ENCODE peak calls at places on chromosomes 6 and 20, in six cellular contexts. F, X, R, G, I and Q are unnamed samples.

GRCh38 chr6:145844933-145845531 is 30.4 kb upstream of the FBXO30 start:
- DNase-seq in X (no peak), I (no peak), G (no peak), F (no peak), R (no peak), Q (no peak)

GRCh38 chr20:23125625-23126191 is 39.6 kb upstream of the CD93 start:
- DNase-seq in F (peak; percentile 60), R (no peak), G (no peak), X (no peak), I (no peak), Q (no peak)

GRCh38 chr20:2805682-2806350 is 5.4 kb upstream of the CPXM1 start:
- DNase-seq in R (no peak), X (no peak), F (peak; percentile 29), I (no peak), G (peak; percentile 12), Q (no peak)

GRCh38 chr6:11437824-11438459 is 99.6 kb upstream of the TMEM170B start:
- DNase-seq in X (no peak), I (no peak), R (no peak), F (no peak), G (no peak), Q (no peak)

GRCh38 chr6:127637830-127638229 is 60.9 kb downstream of the C6orf58 start:
- DNase-seq in F (no peak), I (no peak), X (no peak), G (no peak), R (no peak), Q (no peak)

GRCh38 chr20:62685781-62686555 is 22.7 kb upstream of the NTSR1 start:
- DNase-seq in G (no peak), F (no peak), R (no peak), I (peak; percentile 24), X (no peak), Q (no peak)

GRCh38 chr20:22728146-22728745 is 143.9 kb upstream of the FOXA2 start:
- DNase-seq in R (no peak), G (no peak), F (no peak), X (no peak), I (no peak), Q (no peak)

GRCh38 chr6:152651986-152652385 is 14.8 kb upstream of the SYNE1 start:
- DNase-seq in R (no peak), I (no peak), F (peak; percentile 41), G (no peak), X (no peak), Q (no peak)

GRCh38 chr20:9485614-9486325 is 28.6 kb upstream of the LAMP5 start:
- DNase-seq in X (no peak), G (no peak), F (no peak), R (no peak), I (no peak), Q (no peak)

GRCh38 chr6:33846226-33846625 is 42.4 kb upstream of the MLN start:
- DNase-seq in X (no peak), I (no peak), R (no peak), F (no peak), G (no peak), Q (no peak)

GRCh38 chr20:61599061-61599930 is 347.2 kb downstream of the CDH4 start:
- DNase-seq in R (no peak), I (no peak), G (no peak), X (no peak), F (no peak), Q (no peak)

GRCh38 chr20:64001607-64002011 is 20.7 kb downstream of the PRPF6 start:
- DNase-seq in I (no peak), X (no peak), G (no peak), R (no peak), F (peak; percentile 40), Q (no peak)

GRCh38 chr6:6747371-6747770 is 158.9 kb downstream of the LY86 start:
- DNase-seq in R (no peak), I (no peak), G (no peak), F (no peak), X (no peak), Q (no peak)

GRCh38 chr20:50996901-50997830 is 25.7 kb downstream of the KCNG1 start:
- DNase-seq in X (no peak), G (no peak), F (peak; percentile 75), R (no peak), I (no peak), Q (no peak)

DNA sequence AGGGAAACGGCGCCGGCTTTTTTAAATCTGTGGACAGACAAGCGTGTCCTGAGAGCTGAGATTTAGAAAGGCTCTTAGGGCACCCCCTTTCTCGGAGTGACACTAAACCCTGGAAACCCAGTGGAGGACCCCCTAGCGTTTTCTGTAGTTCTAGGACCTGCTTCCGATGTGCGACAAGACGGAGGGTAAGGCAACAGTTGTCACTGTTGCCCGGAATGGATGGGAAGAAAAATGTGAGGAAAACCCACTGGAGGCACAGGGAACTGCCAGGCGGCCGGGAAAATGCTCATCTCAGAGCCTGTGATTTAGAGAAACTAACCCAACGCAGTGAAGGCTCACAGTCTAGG is 551 bp upstream of the ATP5F1E start:
- DNase-seq in G (no peak), R (no peak), F (peak; percentile 27), I (peak; percentile 54), X (no peak), Q (no peak)
- TF ChIP-seq CTCF in G (no peak), R (peak; percentile 38), F (no peak), I (peak; percentile 18), X (no peak), Q (peak; percentile 25)

GRCh38 chr20:45322952-45323383 is 14.9 kb upstream of the MATN4 start:
- DNase-seq in I (peak; percentile 86), G (peak; percentile 68), R (peak; percentile 70), F (peak; percentile 43), X (no peak), Q (no peak)
- TF ChIP-seq CTCF in I (peak; percentile 99), G (peak; percentile 41), R (peak; percentile 65), F (peak; percentile 30), X (no peak), Q (peak; percentile 25)

DNA sequence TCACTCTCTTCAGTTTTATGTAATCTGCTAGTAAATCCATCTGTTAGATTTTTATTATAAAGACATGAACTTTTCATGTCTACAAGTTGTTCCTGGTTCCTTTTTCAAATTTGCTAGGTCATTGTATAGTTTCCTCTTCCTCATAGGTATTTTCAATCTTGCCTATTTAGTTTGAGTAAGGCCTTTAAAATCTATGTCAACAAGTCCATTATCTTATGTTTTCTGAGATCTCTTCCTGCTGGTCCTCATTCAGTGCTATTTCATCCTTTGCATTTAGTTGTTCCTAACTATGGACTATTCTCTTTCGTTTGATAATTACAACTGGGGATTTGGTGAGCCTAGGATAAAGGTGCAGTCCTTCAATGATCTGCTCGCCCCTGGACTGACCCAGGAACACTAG is 11.0 kb downstream of the RRBP1 start:
- DNase-seq in F (no peak), G (no peak), X (no peak), R (no peak), I (no peak), Q (no peak)
- TF ChIP-seq CTCF in F (no peak), G (no peak), X (no peak), R (no peak), I (no peak), Q (no peak)

DNA sequence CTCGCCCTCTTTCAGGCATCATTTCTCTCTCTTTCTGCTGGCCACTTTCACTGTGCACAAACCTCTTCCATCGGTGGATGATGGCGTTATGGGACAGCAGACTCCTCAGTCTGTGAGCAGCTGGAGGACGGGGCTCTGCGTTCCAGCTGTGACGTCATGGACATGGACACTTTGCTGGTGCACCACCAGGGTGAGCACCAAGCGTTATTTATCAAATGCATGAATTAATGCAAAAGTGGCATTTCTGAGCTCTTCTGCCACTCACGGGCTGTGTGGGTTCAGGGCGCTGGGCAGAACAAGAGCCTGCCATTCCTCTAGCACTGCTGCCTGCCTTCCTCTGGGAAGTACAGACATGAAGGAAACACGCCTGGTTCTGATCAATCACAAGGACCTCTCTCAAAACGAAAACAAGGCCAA is 82.9 kb upstream of the MPC1 start:
- DNase-seq in G (no peak), X (no peak), F (peak; percentile 32), I (no peak), R (no peak), Q (no peak)
- TF ChIP-seq CTCF in G (no peak), X (no peak), F (peak; percentile 13), I (no peak), R (no peak), Q (peak; percentile 11)

DNA sequence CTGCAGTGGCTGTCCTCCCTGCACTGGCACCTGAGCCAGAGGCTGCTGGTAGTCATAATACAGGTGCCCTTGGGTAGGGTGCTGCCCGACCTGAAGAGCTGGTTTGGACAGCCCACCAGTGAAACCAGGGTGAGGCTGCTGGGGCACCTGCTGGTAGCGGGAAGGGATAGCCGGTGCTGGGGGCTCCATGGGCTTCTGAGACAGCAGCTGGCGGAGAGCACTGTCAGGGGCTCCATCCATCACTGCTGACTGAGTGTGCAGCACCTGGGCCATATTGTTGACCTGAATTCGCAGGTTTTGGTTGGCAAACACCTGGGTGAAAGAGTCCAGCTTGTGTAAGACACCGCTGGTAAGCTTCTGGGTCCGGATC is 51.2 kb upstream of the MRPS10 start:
- DNase-seq in F (no peak), X (no peak), I (no peak), R (no peak), G (no peak), Q (no peak)
- TF ChIP-seq CTCF in F (no peak), X (no peak), I (no peak), R (no peak), G (no peak), Q (no peak)

GRCh38 chr6:43838276-43839036 is 68.4 kb downstream of the VEGFA start:
- DNase-seq in R (peak; percentile 59), I (peak; percentile 41), X (no peak), F (peak; percentile 81), G (peak; percentile 62), Q (no peak)
- TF ChIP-seq CTCF in R (peak; percentile 67), I (peak; percentile 74), X (no peak), F (peak; percentile 55), G (no peak), Q (peak; percentile 48)